ENCODE peak calls at places on chromosomes 13 and 19, in six cellular contexts. M is vagina; G is tibial nerve; Y is CD8-positive, alpha-beta T cell; A is small intestine; C is aorta. X is an unnamed sample.

GRCh38 chr13:52128714-52129700 is at the start of gene NEK5:
- DNase-seq in M (no peak), G (no peak), Y (peak), A (peak), C (peak), X (peak)

GRCh38 chr13:111846396-111847174 is 220.4 kb upstream of the SOX1 start:
- DNase-seq in M (no peak), G (no peak), Y (no peak), A (no peak), C (no peak), X (no peak)

GRCh38 chr19:50695251-50696064 is 24.1 kb downstream of the SHANK1 start:
- DNase-seq in M (no peak), G (no peak), Y (no peak), A (no peak), C (no peak), X (peak)

GRCh38 chr13:23472189-23472588 is 38.7 kb upstream of the SACS start:
- DNase-seq in M (no peak), G (no peak), Y (no peak), A (no peak), C (no peak), X (no peak)

GRCh38 chr13:30303269-30303668 is 4.1 kb downstream of the KATNAL1 start:
- DNase-seq in M (no peak), G (no peak), Y (no peak), A (no peak), C (no peak), X (no peak)

GRCh38 chr13:76885203-76886004 is 801 bp downstream of the KCTD12 start:
- DNase-seq in M (no peak), G (peak), Y (peak), A (peak), C (peak), X (no peak)

GRCh38 chr13:108448891-108449290 is 179.4 kb downstream of the TNFSF13B start:
- DNase-seq in M (no peak), G (no peak), Y (no peak), A (no peak), C (no peak), X (no peak)

GRCh38 chr13:37109080-37109678 is 3.7 kb upstream of the CSNK1A1L start:
- DNase-seq in M (no peak), G (no peak), Y (no peak), A (no peak), C (no peak), X (peak)

GRCh38 chr13:35501721-35502235 is 25.3 kb upstream of the MAB21L1 start:
- DNase-seq in M (no peak), G (no peak), Y (no peak), A (no peak), C (no peak), X (no peak)

GRCh38 chr13:74062933-74063332 is 71.3 kb downstream of the KLF12 start:
- DNase-seq in M (no peak), G (no peak), Y (no peak), A (no peak), C (peak), X (peak)

GRCh38 chr19:55485439-55486011 is 537 bp downstream of the NAT14 start:
- DNase-seq in M (no peak), G (no peak), Y (no peak), A (no peak), C (no peak), X (no peak)

GRCh38 chr13:92590503-92590908 is 636.1 kb upstream of the GPC6 start:
- DNase-seq in M (no peak), G (no peak), Y (no peak), A (no peak), C (no peak), X (no peak)

GRCh38 chr13:51534075-51534817 is 50.0 kb upstream of the WDFY2 start:
- DNase-seq in M (no peak), G (no peak), Y (peak), A (peak), C (no peak), X (no peak)

GRCh38 chr19:43524922-43525835 is 1.8 kb downstream of the ETHE1 start:
- DNase-seq in M (no peak), G (peak), Y (no peak), A (peak), C (peak), X (no peak)

GRCh38 chr19:6729573-6730152 is 7.7 kb downstream of the GPR108 start:
- DNase-seq in M (no peak), G (no peak), Y (no peak), A (no peak), C (no peak), X (no peak)
- H3K4me3 ChIP-seq in M (no peak), G (peak), Y (no peak), A (no peak), C (no peak), X (no peak)

GRCh38 chr19:49486710-49487276 is 615 bp upstream of the RPL13A start:
- DNase-seq in M (no peak), G (no peak), Y (no peak), A (no peak), C (no peak), X (no peak)
- H3K4me3 ChIP-seq in M (peak), G (peak), Y (no peak), A (no peak), C (no peak), X (peak)

GRCh38 chr19:33301011-33301899 is 1.1 kb downstream of the CEBPA start:
- DNase-seq in M (no peak), G (no peak), Y (no peak), A (no peak), C (no peak), X (no peak)
- H3K4me3 ChIP-seq in M (peak), G (peak), Y (no peak), A (peak), C (peak), X (no peak)

GRCh38 chr19:47417107-47417745 is 2.1 kb downstream of the MEIS3 start:
- DNase-seq in M (no peak), G (no peak), Y (no peak), A (no peak), C (no peak), X (no peak)
- H3K4me3 ChIP-seq in M (no peak), G (no peak), Y (no peak), A (no peak), C (no peak), X (no peak)

DNA sequence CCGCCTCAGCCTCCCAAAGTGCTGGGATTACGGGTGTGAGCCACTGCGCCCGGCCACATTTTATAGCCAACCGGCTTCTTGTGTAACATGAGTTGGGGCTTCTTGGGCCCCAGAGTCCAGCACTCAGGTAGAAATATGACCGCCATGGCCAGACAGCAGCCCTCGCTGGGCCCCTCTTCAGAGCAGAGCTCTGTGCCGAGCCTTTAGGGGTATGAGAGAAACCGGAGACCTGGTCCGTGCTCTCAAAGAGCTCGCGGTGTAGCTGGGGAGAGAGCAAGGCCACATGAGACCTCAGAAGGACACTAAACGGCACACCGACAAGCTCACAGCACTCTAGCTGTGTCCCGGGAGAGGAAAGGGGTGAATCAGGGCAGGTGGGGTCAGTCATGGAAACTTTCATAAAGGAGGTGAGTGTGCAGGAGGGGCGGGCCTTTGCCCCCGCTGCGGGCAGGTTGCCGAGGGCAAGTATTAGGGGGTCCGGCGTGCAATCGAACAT is 15.8 kb downstream of the ACTN4 start:
- DNase-seq in M (no peak), G (no peak), Y (no peak), A (no peak), C (no peak), X (no peak)
- H3K4me3 ChIP-seq in M (no peak), G (peak), Y (no peak), A (no peak), C (no peak), X (no peak)

GRCh38 chr13:66624302-66624701 is 605.8 kb downstream of the PCDH9 start:
- DNase-seq in M (no peak), G (no peak), Y (no peak), A (no peak), C (no peak), X (no peak)

GRCh38 chr13:66627512-66627911 is 602.6 kb downstream of the PCDH9 start:
- DNase-seq in M (no peak), G (no peak), Y (no peak), A (no peak), C (no peak), X (no peak)

GRCh38 chr13:66618702-66619101 is 611.4 kb downstream of the PCDH9 start:
- DNase-seq in M (no peak), G (no peak), Y (no peak), A (no peak), C (no peak), X (no peak)

GRCh38 chr13:66617786-66618185 is 612.4 kb downstream of the PCDH9 start:
- DNase-seq in M (no peak), G (no peak), Y (no peak), A (no peak), C (no peak), X (no peak)

DNA sequence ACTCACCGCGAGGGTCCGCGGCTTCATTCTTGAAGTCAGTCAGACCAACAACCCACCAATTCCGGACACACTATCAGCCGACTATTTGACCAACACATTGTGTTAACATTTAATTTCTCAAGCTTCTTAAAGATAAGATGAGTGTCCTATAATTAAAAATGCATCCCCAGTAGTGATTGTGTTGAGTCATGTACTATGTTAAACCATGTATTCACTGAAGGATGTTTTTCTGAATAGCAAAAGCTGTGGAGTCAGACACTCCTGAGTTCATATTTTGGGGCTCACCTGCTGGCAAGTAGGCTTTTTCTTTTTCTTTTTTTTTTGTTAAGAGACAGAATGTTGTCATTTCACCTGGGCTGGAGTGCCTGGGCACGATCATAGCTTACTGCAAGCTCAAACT is 607.0 kb downstream of the PCDH9 start:
- DNase-seq in M (no peak), G (no peak), Y (no peak), A (no peak), C (no peak), X (no peak)
- H3K4me3 ChIP-seq in M (no peak), G (no peak), Y (no peak), A (no peak), C (no peak), X (no peak)

GRCh38 chr19:36421749-36422481 is 3.5 kb upstream of the ZFP82 start:
- DNase-seq in M (no peak), G (no peak), Y (no peak), A (no peak), C (no peak), X (no peak)

GRCh38 chr19:36417752-36418286 is 625 bp downstream of the ZFP82 start:
- DNase-seq in M (no peak), G (no peak), Y (no peak), A (peak), C (no peak), X (no peak)

GRCh38 chr19:36423925-36424324 is 5.5 kb upstream of the ZFP82 start:
- DNase-seq in M (no peak), G (no peak), Y (no peak), A (no peak), C (no peak), X (no peak)

GRCh38 chr19:36420961-36421748 is 2.7 kb upstream of the ZFP82 start:
- DNase-seq in M (no peak), G (no peak), Y (no peak), A (no peak), C (peak), X (no peak)

GRCh38 chr19:36418287-36419001 is at the start of gene ZFP82:
- DNase-seq in M (no peak), G (peak), Y (peak), A (peak), C (peak), X (peak)
- H3K4me3 ChIP-seq in M (peak), G (peak), Y (peak), A (peak), C (peak), X (peak)

DNA sequence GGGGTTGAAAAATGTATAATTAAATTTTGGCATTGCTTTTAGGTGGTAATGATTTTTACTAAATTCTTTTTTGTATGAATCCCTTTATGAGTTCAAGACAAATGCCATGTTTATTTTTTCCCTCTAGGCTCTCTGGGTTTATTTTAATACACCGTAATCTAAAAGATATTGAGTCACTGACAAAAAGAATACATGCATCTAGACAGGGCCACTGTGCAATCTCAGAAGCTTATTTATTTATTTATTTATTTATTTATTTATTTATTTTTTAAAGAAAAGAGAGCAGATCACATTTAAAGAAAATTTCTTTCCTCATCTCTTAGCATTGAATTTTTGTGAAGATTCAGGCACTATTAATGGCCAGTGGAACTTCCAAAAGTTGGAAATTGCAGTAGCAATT is 283.9 kb upstream of the SLC10A2 start:
- DNase-seq in M (no peak), G (no peak), Y (no peak), A (no peak), C (no peak), X (no peak)
- H3K4me3 ChIP-seq in M (no peak), G (no peak), Y (no peak), A (no peak), C (no peak), X (no peak)

X was measured in Jurkat, Clone E6-1.